ENCODE peak calls at places on chromosomes 4 and X, in seven cellular contexts. O, H, G, J, F, V and Q are unnamed samples.

GRCh38 chr4:153418581-153418980 is 47.6 kb upstream of the TMEM131L start:
- DNase-seq in O (no peak), H (no peak), G (no peak), J (no peak), F (no peak), V (no peak), Q (no peak)

GRCh38 chr4:1360423-1361283 is 13.6 kb downstream of the UVSSA start:
- DNase-seq in O (peak; percentile 18), H (no peak), G (no peak), J (no peak), F (no peak), V (no peak), Q (no peak)

GRCh38 chrX:123263246-123263757 is 79.2 kb downstream of the GRIA3 start:
- DNase-seq in O (no peak), H (no peak), G (peak; percentile 77), J (no peak), F (peak; percentile 5), V (no peak), Q (no peak)

GRCh38 chr4:123785515-123785914 is 388.9 kb downstream of the SPRY1 start:
- DNase-seq in O (peak; percentile 78), H (no peak), G (peak; percentile 54), J (no peak), F (no peak), V (no peak), Q (no peak)

GRCh38 chr4:147678796-147679549 is 5.0 kb downstream of the PRMT9 start:
- DNase-seq in O (no peak), H (no peak), G (peak; percentile 86), J (no peak), F (no peak), V (no peak), Q (no peak)

GRCh38 chr4:77354550-77354949 is 197.5 kb downstream of the CCNG2 start:
- DNase-seq in O (no peak), H (no peak), G (no peak), J (no peak), F (no peak), V (no peak), Q (no peak)

GRCh38 chrX:41144873-41145272 is 59.6 kb downstream of the USP9X start:
- DNase-seq in O (no peak), H (no peak), G (no peak), J (no peak), F (no peak), V (no peak), Q (no peak)

GRCh38 chr4:137576437-137576836 is 44.1 kb upstream of the PCDH18 start:
- DNase-seq in O (no peak), H (no peak), G (no peak), J (no peak), F (no peak), V (no peak), Q (no peak)

GRCh38 chr4:87965501-87965975 is 10.0 kb upstream of the SPP1 start:
- DNase-seq in O (no peak), H (no peak), G (peak; percentile 72), J (no peak), F (no peak), V (no peak), Q (no peak)

GRCh38 chr4:17313194-17313593 is 198.7 kb downstream of the QDPR start:
- DNase-seq in O (no peak), H (no peak), G (no peak), J (no peak), F (no peak), V (no peak), Q (no peak)

GRCh38 chr4:21470531-21470930 is 478.0 kb downstream of the KCNIP4 start:
- DNase-seq in O (no peak), H (no peak), G (no peak), J (no peak), F (no peak), V (no peak), Q (no peak)

GRCh38 chr4:117545042-117545441 is 459.7 kb upstream of the TRAM1L1 start:
- DNase-seq in O (no peak), H (no peak), G (no peak), J (no peak), F (no peak), V (no peak), Q (no peak)

GRCh38 chrX:39418936-39419659 is 617.8 kb downstream of the MID1IP1 start:
- DNase-seq in O (no peak), H (peak; percentile 79), G (no peak), J (no peak), F (no peak), V (no peak), Q (no peak)

GRCh38 chrX:39409246-39409917 is 608.1 kb downstream of the MID1IP1 start:
- DNase-seq in O (no peak), H (no peak), G (no peak), J (no peak), F (no peak), V (no peak), Q (no peak)

GRCh38 chrX:39416547-39417262 is 615.4 kb downstream of the MID1IP1 start:
- DNase-seq in O (no peak), H (no peak), G (no peak), J (no peak), F (no peak), V (no peak), Q (no peak)

GRCh38 chrX:39418132-39418935 is 617.1 kb downstream of the MID1IP1 start:
- DNase-seq in O (no peak), H (no peak), G (no peak), J (no peak), F (no peak), V (no peak), Q (no peak)

GRCh38 chrX:39414290-39414847 is 613.1 kb downstream of the MID1IP1 start:
- DNase-seq in O (no peak), H (no peak), G (no peak), J (no peak), F (no peak), V (no peak), Q (no peak)
- H3K27ac ChIP-seq in O (no peak overlapping the region), H (no peak overlapping the region), G (no peak overlapping the region), J (no peak overlapping the region), F (no peak overlapping the region), V (no peak overlapping the region), Q (no peak overlapping the region)

GRCh38 chrX:150504399-150505186 is 63.8 kb upstream of the MTM1 start:
- DNase-seq in O (no peak), H (no peak), G (peak; percentile 43), J (no peak), F (no peak), V (no peak), Q (peak; percentile 8)
- H3K27ac ChIP-seq in O (no peak overlapping the region), H (no peak overlapping the region), G (no peak overlapping the region), J (no peak overlapping the region), F (no peak overlapping the region), V (no peak overlapping the region), Q (peak overlapping the region; percentile 77)

DNA sequence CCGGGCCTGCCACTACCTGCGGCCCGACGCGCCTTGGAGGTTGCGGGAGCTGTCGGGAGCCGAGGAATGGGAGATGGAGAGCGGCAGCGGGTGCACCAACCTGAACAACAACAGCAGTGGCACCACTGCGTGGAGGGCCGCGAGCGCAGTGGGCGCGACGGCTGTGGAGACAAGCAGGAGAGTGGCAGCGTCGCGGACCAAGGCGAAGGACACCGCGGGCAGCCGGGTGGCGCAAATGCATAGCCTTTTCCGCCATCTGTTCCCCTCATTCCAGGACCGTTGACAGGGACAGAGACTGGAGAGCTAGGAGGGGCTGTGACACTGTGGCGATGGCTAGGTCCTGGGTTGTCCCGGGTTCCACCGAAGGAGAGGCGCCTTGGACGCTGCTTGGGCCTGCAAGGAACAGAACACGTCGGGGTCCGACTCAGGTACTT is 962 bp downstream of the SOWAHD start:
- DNase-seq in O (no peak), H (no peak), G (peak; percentile 67), J (no peak), F (no peak), V (peak; percentile 32), Q (no peak)
- H3K27ac ChIP-seq in O (no peak overlapping the region), H (no peak overlapping the region), G (no peak overlapping the region), J (no peak overlapping the region), F (no peak overlapping the region), V (peak overlapping the region; percentile 95), Q (no peak overlapping the region)

GRCh38 chr4:4407299-4408131 is 20.6 kb downstream of the NSG1 start:
- DNase-seq in O (no peak), H (no peak), G (no peak), J (no peak), F (no peak), V (no peak), Q (no peak)

GRCh38 chr4:4408132-4408523 is 21.2 kb downstream of the NSG1 start:
- DNase-seq in O (no peak), H (no peak), G (no peak), J (no peak), F (no peak), V (no peak), Q (no peak)

GRCh38 chr4:4408576-4409335 is 21.9 kb downstream of the NSG1 start:
- DNase-seq in O (no peak), H (no peak), G (no peak), J (no peak), F (no peak), V (no peak), Q (no peak)

GRCh38 chr4:4410271-4410670 is 23.4 kb downstream of the NSG1 start:
- DNase-seq in O (no peak), H (no peak), G (no peak), J (no peak), F (no peak), V (no peak), Q (no peak)

DNA sequence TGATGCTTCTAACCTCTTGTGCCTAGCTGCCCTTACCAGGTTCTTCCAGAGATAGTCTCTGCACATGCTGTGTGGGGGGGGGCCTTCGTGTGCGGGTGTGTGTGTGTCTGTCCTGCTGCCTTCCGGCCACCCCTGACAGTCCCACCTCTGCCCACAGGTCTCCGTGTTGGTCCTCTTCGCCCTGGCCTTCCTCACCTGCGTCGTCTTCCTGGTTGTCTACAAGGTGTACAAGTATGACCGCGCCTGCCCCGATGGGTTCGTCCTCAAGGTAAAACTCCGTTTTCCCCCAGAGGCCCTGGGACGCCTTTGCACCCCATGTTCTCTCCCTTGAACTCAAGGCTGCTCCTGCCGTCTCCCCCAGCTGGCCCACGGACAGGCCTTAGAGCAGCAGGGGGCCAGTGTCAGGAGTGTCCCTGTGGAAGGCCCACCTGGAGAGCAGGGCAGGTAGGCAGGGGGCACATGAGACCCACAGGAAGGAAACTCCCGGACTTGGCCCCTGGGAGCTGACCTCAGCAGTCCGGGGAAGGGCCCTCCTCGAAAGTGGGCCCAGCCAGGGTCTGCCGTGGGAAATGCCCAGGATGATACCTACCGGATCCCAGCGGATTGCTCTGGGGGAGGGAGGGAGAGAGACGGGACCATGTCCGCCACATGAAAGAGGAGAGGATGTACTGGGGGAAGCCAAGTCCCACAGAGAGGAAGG is 22.7 kb downstream of the NSG1 start:
- DNase-seq in O (no peak), H (no peak), G (no peak), J (no peak), F (no peak), V (no peak), Q (no peak)
- H3K27ac ChIP-seq in O (no peak overlapping the region), H (no peak overlapping the region), G (no peak overlapping the region), J (no peak overlapping the region), F (no peak overlapping the region), V (no peak overlapping the region), Q (no peak overlapping the region)